ENCODE peak calls at places on chromosomes 11 and 22, in seven cellular contexts. N is cardiac muscle cell, E is AG04450, X is A549, Q is mammary epithelial cell, C is pancreas, I is lower lobe of right lung. P is an unnamed sample.

GRCh38 chr22:35330258-35330861 is 30.7 kb downstream of the TOM1 start:
- DNase-seq in N (no peak), E (peak; percentile 45), X (no peak), Q (no peak), C (no peak), I (peak; percentile 87), P (peak; percentile 91)

GRCh38 chr11:67656278-67656922 is 5.9 kb upstream of the ACY3 start:
- DNase-seq in N (no peak), E (no peak), X (peak; percentile 59), Q (peak; percentile 83), C (no peak), I (no peak), P (peak; percentile 3)

GRCh38 chr22:23591203-23591791 is 11.2 kb upstream of the IGLL1 start:
- DNase-seq in N (peak; percentile 78), E (peak; percentile 20), X (peak; percentile 62), Q (peak; percentile 11), C (peak; percentile 85), I (peak; percentile 62), P (peak; percentile 62)

GRCh38 chr11:64857485-64857884 is 13.0 kb upstream of the CDC42BPG start:
- DNase-seq in N (no peak), E (no peak), X (no peak), Q (no peak), C (no peak), I (no peak), P (no peak)

GRCh38 chr22:37805878-37806277 is 1.9 kb upstream of the GCAT start:
- DNase-seq in N (no peak), E (no peak), X (no peak), Q (no peak), C (no peak), I (no peak), P (no peak)

GRCh38 chr11:127919206-127920000 is 668.0 kb downstream of the ETS1 start:
- DNase-seq in N (no peak), E (peak; percentile 53), X (no peak), Q (peak; percentile 95), C (no peak), I (no peak), P (no peak)

GRCh38 chr22:27317156-27317555 is 484.4 kb downstream of the MN1 start:
- DNase-seq in N (no peak), E (no peak), X (peak; percentile 14), Q (no peak), C (no peak), I (no peak), P (no peak)

GRCh38 chr11:26227311-26227710 is 104.6 kb upstream of the ANO3 start:
- DNase-seq in N (peak; percentile 2), E (peak; percentile 71), X (peak; percentile 43), Q (peak; percentile 89), C (no peak), I (no peak), P (no peak)

GRCh38 chr11:380491-380890 is 11.2 kb downstream of the B4GALNT4 start:
- DNase-seq in N (no peak), E (no peak), X (no peak), Q (no peak), C (no peak), I (no peak), P (peak; percentile 40)

GRCh38 chr11:121112498-121113455 is 11.7 kb downstream of the TECTA start:
- DNase-seq in N (peak; percentile 85), E (peak; percentile 54), X (peak; percentile 53), Q (peak; percentile 56), C (peak; percentile 68), I (peak; percentile 69), P (peak; percentile 75)

GRCh38 chr11:75813126-75813525 is 1.9 kb upstream of the UVRAG start:
- DNase-seq in N (no peak), E (no peak), X (no peak), Q (peak; percentile 82), C (peak; percentile 28), I (no peak), P (no peak)

GRCh38 chr11:26749927-26750326 is 28.1 kb upstream of the SLC5A12 start:
- DNase-seq in N (no peak), E (no peak), X (no peak), Q (no peak), C (no peak), I (no peak), P (no peak)

GRCh38 chr11:73321342-73322110 is 13.4 kb downstream of the ARHGEF17 start:
- DNase-seq in N (peak; percentile 61), E (no peak), X (no peak), Q (no peak), C (no peak), I (peak; percentile 62), P (peak; percentile 90)

GRCh38 chr22:29503811-29504372 is 23.9 kb downstream of the NEFH start:
- DNase-seq in N (peak; percentile 75), E (peak; percentile 63), X (peak; percentile 45), Q (no peak), C (no peak), I (no peak), P (no peak)

GRCh38 chr11:111665779-111666178 is 63.5 kb downstream of the SIK2 start:
- DNase-seq in N (peak; percentile 80), E (peak; percentile 27), X (no peak), Q (peak; percentile 17), C (no peak), I (no peak), P (no peak)

GRCh38 chr11:45941285-45941684 is 18.8 kb downstream of the LARGE2 start:
- DNase-seq in N (no peak), E (no peak), X (no peak), Q (no peak), C (no peak), I (no peak), P (no peak)

GRCh38 chr22:27474711-27475547 is 326.6 kb downstream of the MN1 start:
- DNase-seq in N (no peak), E (peak; percentile 79), X (peak; percentile 68), Q (peak; percentile 100), C (no peak), I (no peak), P (no peak)

DNA sequence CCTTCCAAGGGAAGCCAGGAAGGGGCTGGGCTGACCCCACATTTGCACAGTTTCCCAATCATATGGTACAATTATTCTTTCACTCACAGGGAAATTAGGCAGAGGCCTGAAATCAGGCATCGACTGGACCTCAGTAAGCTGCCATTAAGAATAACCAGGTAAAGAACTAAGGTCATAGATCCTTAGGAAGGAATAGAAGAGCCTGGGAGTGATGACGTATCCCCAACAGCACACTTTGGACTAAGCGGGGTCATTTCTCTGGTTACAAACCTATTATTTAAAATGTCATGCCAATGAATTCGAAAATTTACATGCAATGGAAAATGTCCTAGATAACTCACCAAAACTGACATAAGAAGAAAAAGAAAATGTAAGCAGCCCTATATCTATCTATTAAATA is 118.2 kb downstream of the BRD1 start:
- DNase-seq in N (no peak), E (no peak), X (no peak), Q (no peak), C (no peak), I (no peak), P (no peak)
- H3K9me3 ChIP-seq in N (no peaks in the 10 kb centered on the region), E (peaks cover 20% of the 10 kb centered on the region), X (no peaks in the 10 kb centered on the region), Q (peaks cover 5% of the 10 kb centered on the region), C (no peaks in the 10 kb centered on the region), I (peaks cover 9% of the 10 kb centered on the region), P (peaks cover 17% of the 10 kb centered on the region)

GRCh38 chr11:32830413-32830738 is 649 bp downstream of the PRRG4 start:
- DNase-seq in N (no peak), E (no peak), X (peak; percentile 58), Q (peak; percentile 71), C (no peak), I (peak; percentile 50), P (no peak)

GRCh38 chr11:32830796-32831195 is 1.1 kb downstream of the PRRG4 start:
- DNase-seq in N (no peak), E (no peak), X (no peak), Q (peak; percentile 48), C (no peak), I (no peak), P (no peak)

GRCh38 chr11:32829157-32829679 is 509 bp upstream of the PRRG4 start:
- DNase-seq in N (no peak), E (no peak), X (no peak), Q (peak; percentile 38), C (no peak), I (no peak), P (no peak)

GRCh38 chr11:32831241-32831640 is 1.5 kb downstream of the PRRG4 start:
- DNase-seq in N (no peak), E (no peak), X (no peak), Q (no peak), C (no peak), I (no peak), P (no peak)

DNA sequence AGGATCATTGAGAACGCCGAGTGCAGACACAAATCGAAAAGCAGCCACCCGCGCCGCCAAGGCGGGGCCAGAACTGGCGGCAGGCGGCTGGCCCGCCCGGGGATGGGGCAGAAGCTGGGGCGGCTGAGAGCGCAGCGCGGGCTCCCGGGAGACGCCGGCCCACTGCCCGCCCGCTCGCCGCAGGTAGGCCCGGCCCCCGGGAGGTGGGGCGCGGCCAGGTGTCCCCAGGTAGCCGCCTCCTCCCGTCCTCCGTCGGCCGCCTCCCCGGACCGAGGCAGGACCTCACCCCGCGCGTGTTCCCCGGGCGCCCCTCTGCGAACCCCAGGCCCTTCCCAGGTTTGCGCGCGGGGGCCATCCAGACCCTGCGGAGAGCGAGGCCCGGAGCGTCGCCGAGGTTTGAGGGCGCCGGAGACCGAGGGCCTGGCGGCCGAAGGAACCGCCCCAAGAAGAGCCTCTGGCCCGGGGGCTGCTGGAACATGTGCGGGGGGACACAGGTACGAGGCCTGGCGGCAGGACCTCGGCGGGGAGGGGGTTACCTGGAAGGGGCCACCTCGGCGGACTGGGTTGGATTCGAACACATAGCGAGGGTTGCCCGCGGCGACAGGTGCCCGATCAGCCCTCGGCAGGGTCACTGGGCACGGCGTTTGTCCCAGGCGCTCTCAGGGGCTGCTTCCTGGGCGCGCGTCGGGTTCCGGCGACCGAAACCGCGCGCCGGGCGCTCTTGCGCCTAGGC is at the start of gene PRRG4:
- DNase-seq in N (peak; percentile 62), E (no peak), X (peak; percentile 35), Q (peak; percentile 90), C (peak; percentile 88), I (peak; percentile 89), P (peak; percentile 78)
- H3K4me3 ChIP-seq in N (peak within 1 kb of the TSS; percentile 33), E (peak within 1 kb of the TSS; percentile 61), X (peak within 1 kb of the TSS; percentile 76), Q (peak within 1 kb of the TSS; percentile 93), C (peak within 1 kb of the TSS; percentile 85), I (peak within 1 kb of the TSS; percentile 86), P (peak within 1 kb of the TSS; percentile 59)

GRCh38 chr11:114439229-114440120 is at the start of gene REXO2:
- DNase-seq in N (peak; percentile 96), E (peak; percentile 80), X (peak; percentile 93), Q (peak; percentile 95), C (peak; percentile 97), I (peak; percentile 98), P (peak; percentile 96)
- TF ChIP-seq CTCF in N (peak; percentile 29), E (peak; percentile 46), X (no peak), Q (peak; percentile 61), C (no peak), I (peak; percentile 46), P (peak; percentile 27)

GRCh38 chr11:61302550-61302949 is 7.4 kb upstream of the VWCE start:
- DNase-seq in N (no peak), E (no peak), X (no peak), Q (no peak), C (no peak), I (no peak), P (no peak)

GRCh38 chr11:61297741-61298140 is 2.6 kb upstream of the VWCE start:
- DNase-seq in N (no peak), E (peak; percentile 41), X (no peak), Q (peak; percentile 97), C (no peak), I (no peak), P (no peak)

GRCh38 chr11:61295596-61295926 is 445 bp upstream of the VWCE start:
- DNase-seq in N (no peak), E (no peak), X (no peak), Q (no peak), C (peak; percentile 61), I (no peak), P (no peak)

GRCh38 chr11:61297341-61297740 is 2.2 kb upstream of the VWCE start:
- DNase-seq in N (no peak), E (no peak), X (no peak), Q (no peak), C (no peak), I (no peak), P (no peak)

GRCh38 chr11:61298663-61299244 is 3.6 kb upstream of the VWCE start:
- DNase-seq in N (no peak), E (no peak), X (no peak), Q (no peak), C (no peak), I (no peak), P (no peak)
- H3K9me3 ChIP-seq in N (no peaks in the 10 kb centered on the region), E (no peaks in the 10 kb centered on the region), X (no peaks in the 10 kb centered on the region), Q (no peaks in the 10 kb centered on the region), C (no peaks in the 10 kb centered on the region), I (no peaks in the 10 kb centered on the region), P (no peaks in the 10 kb centered on the region)

P was measured in heart left ventricle.